ENCODE peak calls at places on chromosomes 13 and 19, in six cellular contexts. A is NCI-H2081, Z is hepatic stellate cell, J is endothelial cell, I is AG09319, Y is SW480. B is an unnamed sample.

GRCh38 chr19:10368101-10368803 is 12.1 kb downstream of the TYK2 start:
- DNase-seq in A (no peak), J (no peak), Z (no peak), Y (no peak), I (no peak), B (no peak)

GRCh38 chr13:98994080-98994479 is 16.2 kb upstream of the DOCK9 start:
- DNase-seq in Z (no peak), J (no peak), A (no peak), I (no peak), Y (no peak), B (no peak)

GRCh38 chr19:48641850-48642249 is 4.1 kb downstream of the CA11 start:
- DNase-seq in I (no peak), J (no peak), Z (no peak), A (no peak), Y (no peak), B (no peak)

GRCh38 chr13:42808572-42808971 is 27.2 kb downstream of the FAM216B start:
- DNase-seq in A (no peak), J (no peak), Y (no peak), I (no peak), Z (no peak), B (no peak)

GRCh38 chr13:63307239-63307638 is 1891.6 kb upstream of the PCDH20 start:
- DNase-seq in A (peak), Z (no peak), J (no peak), Y (no peak), I (no peak), B (no peak)

GRCh38 chr13:113337976-113338375 is 26.0 kb downstream of the GRTP1 start:
- DNase-seq in Z (no peak), A (no peak), Y (no peak), J (no peak), I (no peak), B (no peak)

GRCh38 chr19:48720613-48721296 is 1.2 kb upstream of the MAMSTR start:
- DNase-seq in Y (peak), I (peak), Z (peak), J (peak), A (peak), B (peak)

GRCh38 chr19:48372904-48373303 is 8.7 kb downstream of the SYNGR4 start:
- DNase-seq in Y (peak), A (peak), J (no peak), I (no peak), Z (no peak), B (no peak)

GRCh38 chr13:43057653-43058317 is 34.4 kb downstream of the DNAJC15 start:
- DNase-seq in A (no peak), I (no peak), Y (peak), J (peak), Z (no peak), B (no peak)

GRCh38 chr13:105817011-105817410 is 718.5 kb downstream of the EFNB2 start:
- DNase-seq in Z (no peak), Y (peak), A (no peak), I (no peak), J (no peak), B (no peak)

GRCh38 chr13:21616205-21616604 is 12.2 kb upstream of the MICU2 start:
- DNase-seq in Y (no peak), Z (no peak), A (no peak), I (no peak), J (no peak), B (no peak)

B was measured in naive thymus-derived CD8-positive, alpha-beta T cell.